ENCODE peak calls at places on chromosomes 6 and 20, in four cellular contexts. V, J, R and Z are unnamed samples.

GRCh38 chr6:157241411-157241979 is 81.8 kb downstream of the TMEM242 start:
- DNase-seq in V (no peak), J (no peak), R (no peak), Z (no peak)

GRCh38 chr6:16873698-16874097 is 112.4 kb upstream of the ATXN1 start:
- DNase-seq in J (no peak), R (no peak), V (no peak), Z (no peak)

GRCh38 chr6:13328076-13328874 is at the start of gene TBC1D7:
- DNase-seq in J (peak), V (peak), R (peak), Z (peak)

GRCh38 chr6:39995633-39996032 is 61.4 kb upstream of the MOCS1 start:
- DNase-seq in V (no peak), J (no peak), R (no peak), Z (no peak)

GRCh38 chr6:13302751-13303667 is 25.3 kb downstream of the TBC1D7 start:
- DNase-seq in R (peak), J (peak), V (peak), Z (peak)

GRCh38 chr6:150029749-150030148 is 4.4 kb upstream of the RAET1L start:
- DNase-seq in J (no peak), R (no peak), V (peak), Z (no peak)

GRCh38 chr20:56924976-56925695 is 296.0 kb downstream of the TFAP2C start:
- DNase-seq in V (peak), R (no peak), J (no peak), Z (no peak)

GRCh38 chr6:25331085-25331685 is 52.0 kb downstream of the CARMIL1 start:
- DNase-seq in R (no peak), V (no peak), J (no peak), Z (no peak)

GRCh38 chr20:12893019-12893418 is 115.8 kb upstream of the SPTLC3 start:
- DNase-seq in J (no peak), R (no peak), V (no peak), Z (no peak)

GRCh38 chr6:4280721-4281120 is 145.3 kb upstream of the ECI2 start:
- DNase-seq in R (no peak), V (peak), J (peak), Z (no peak)

GRCh38 chr6:83092756-83093399 is 25.4 kb downstream of the DOP1A start:
- DNase-seq in R (no peak), J (no peak), V (no peak), Z (no peak)

GRCh38 chr20:30963591-30963990 is 293.9 kb upstream of the DEFB115 start:
- DNase-seq in J (no peak), V (no peak), R (no peak), Z (no peak)
- H3K27ac ChIP-seq in J (no peak), V (no peak), R (no peak), Z (no peak)

GRCh38 chr6:28486533-28486932 is 29.1 kb downstream of the GPX6 start:
- DNase-seq in R (no peak), J (no peak), V (no peak), Z (no peak)

GRCh38 chr6:28488916-28489365 is 26.7 kb downstream of the GPX6 start:
- DNase-seq in J (peak), R (peak), V (peak), Z (no peak)

GRCh38 chr6:28486988-28487742 is 28.4 kb downstream of the GPX6 start:
- DNase-seq in J (no peak), V (no peak), R (no peak), Z (no peak)

GRCh38 chr6:28489366-28490190 is 26.0 kb downstream of the GPX6 start:
- DNase-seq in J (peak), V (peak), R (peak), Z (peak)

GRCh38 chr6:28485482-28485881 is 30.1 kb downstream of the GPX6 start:
- DNase-seq in R (no peak), V (no peak), J (no peak), Z (no peak)
- H3K27ac ChIP-seq in R (no peak), V (no peak), J (no peak), Z (no peak)

GRCh38 chr6:158825951-158826306 is 6.8 kb upstream of the EZR start:
- DNase-seq in R (peak), V (peak), J (no peak), Z (no peak)
- H3K27ac ChIP-seq in R (peak), V (no peak), J (peak), Z (peak)

DNA sequence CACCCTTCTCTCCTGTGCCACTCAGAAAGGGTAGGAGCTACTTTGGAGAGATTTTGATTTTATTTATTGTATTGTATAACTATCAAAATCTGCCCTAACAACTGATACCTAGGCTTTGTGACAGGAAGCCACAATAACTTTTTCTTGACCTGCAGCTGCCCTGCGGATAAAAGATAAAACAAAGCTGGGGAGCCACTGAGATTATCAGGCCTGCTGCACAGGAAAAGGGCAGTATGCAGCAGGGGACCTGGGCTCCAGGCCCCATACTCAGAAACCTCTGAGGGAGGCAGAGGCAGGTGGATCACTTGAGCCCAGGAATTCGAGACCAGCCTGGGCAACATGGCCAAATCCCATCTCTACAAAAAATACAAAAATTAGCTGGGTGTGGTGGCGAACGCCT is 980 bp upstream of the SNX21 start:
- DNase-seq in V (no peak), J (no peak), R (no peak), Z (no peak)
- H3K27ac ChIP-seq in V (no peak), J (peak), R (no peak), Z (peak)

GRCh38 chr6:43509142-43509983 is 783 bp downstream of the LRRC73 start:
- DNase-seq in J (no peak), V (peak), R (no peak), Z (no peak)
- H3K27ac ChIP-seq in J (peak), V (no peak), R (no peak), Z (no peak)